ENCODE peak calls at places on chromosomes 16 and 17, in four cellular contexts. J is HepG2, P is SK-N-SH, V is GM12878. Z is an unnamed sample.

GRCh38 chr17:79027274-79027924 is 3.4 kb downstream of the C1QTNF1 start:
- DNase-seq in J (peak; percentile 94), P (peak; percentile 90), V (no peak), Z (peak; percentile 7)

GRCh38 chr17:59752446-59752845 is 45.0 kb downstream of the VMP1 start:
- DNase-seq in J (no peak), P (no peak), V (no peak), Z (no peak)

GRCh38 chr16:4410335-4411075 is 5.9 kb downstream of the CORO7 start:
- DNase-seq in J (no peak), P (peak; percentile 76), V (no peak), Z (no peak)

GRCh38 chr16:27107185-27107592 is 40.5 kb downstream of the C16orf82 start:
- DNase-seq in J (no peak), P (no peak), V (no peak), Z (no peak)

GRCh38 chr17:64190468-64190867 is 60.5 kb upstream of the ERN1 start:
- DNase-seq in J (no peak), P (peak; percentile 75), V (no peak), Z (no peak)

GRCh38 chr16:1968146-1968953 is 1.7 kb downstream of the RNF151 start:
- DNase-seq in J (no peak), P (no peak), V (no peak), Z (no peak)

GRCh38 chr17:65742433-65743312 is 181.2 kb upstream of the AXIN2 start:
- DNase-seq in J (peak; percentile 62), P (peak; percentile 14), V (no peak), Z (no peak)

GRCh38 chr17:66711403-66711802 is 123.5 kb upstream of the CACNG5 start:
- DNase-seq in J (no peak), P (no peak), V (no peak), Z (no peak)

GRCh38 chr17:1005361-1005946 is 8.5 kb downstream of the TIMM22 start:
- DNase-seq in J (no peak), P (peak; percentile 44), V (no peak), Z (no peak)

GRCh38 chr16:53091508-53092211 is 36.9 kb downstream of the CHD9 start:
- DNase-seq in J (no peak), P (peak; percentile 76), V (peak; percentile 72), Z (no peak)

GRCh38 chr17:7218166-7218565 is 1.5 kb downstream of the DLG4 start:
- DNase-seq in J (no peak), P (no peak), V (no peak), Z (no peak)

GRCh38 chr17:81928497-81929252 is 1.1 kb upstream of the MAFG start:
- DNase-seq in J (no peak), P (peak; percentile 80), V (no peak), Z (no peak)

GRCh38 chr16:30551781-30552180 is 6.4 kb downstream of the ZNF764 start:
- DNase-seq in J (no peak), P (no peak), V (no peak), Z (no peak)

GRCh38 chr16:17470871-17471744 is at the start of gene XYLT1:
- DNase-seq in J (no peak), P (peak; percentile 89), V (no peak), Z (no peak)

GRCh38 chr17:30922235-30922993 is 669 bp downstream of the ADAP2 start:
- DNase-seq in J (no peak), P (peak; percentile 67), V (no peak), Z (peak; percentile 42)

GRCh38 chr17:17754719-17755686 is 73.7 kb downstream of the RAI1 start:
- DNase-seq in J (no peak), P (no peak), V (no peak), Z (no peak)

GRCh38 chr17:31061678-31062077 is 33.1 kb upstream of the NF1 start:
- DNase-seq in J (no peak), P (no peak), V (no peak), Z (no peak)

GRCh38 chr16:83901101-83901500 is 2.2 kb downstream of the MLYCD start:
- DNase-seq in J (no peak), P (no peak), V (no peak), Z (no peak)

GRCh38 chr16:83899978-83900377 is 1.1 kb downstream of the MLYCD start:
- DNase-seq in J (peak; percentile 62), P (no peak), V (no peak), Z (no peak)

GRCh38 chr16:83900611-83901010 is 1.7 kb downstream of the MLYCD start:
- DNase-seq in J (no peak), P (no peak), V (no peak), Z (no peak)

GRCh38 chr16:83898463-83899271 is at the start of gene MLYCD:
- DNase-seq in J (peak; percentile 76), P (peak; percentile 98), V (no peak), Z (peak; percentile 95)

GRCh38 chr16:83899272-83899897 is 470 bp downstream of the MLYCD start:
- DNase-seq in J (no peak), P (peak; percentile 78), V (no peak), Z (peak; percentile 50)
- TF ChIP-seq TAF1 in J (peak; percentile 39), P (no peak), V (no peak), Z (no peak)

GRCh38 chr16:84245933-84246678 is 6.3 kb upstream of the KCNG4 start:
- DNase-seq in J (no peak), P (peak; percentile 47), V (no peak), Z (no peak)

GRCh38 chr16:84244728-84245127 is 4.9 kb upstream of the KCNG4 start:
- DNase-seq in J (no peak), P (no peak), V (no peak), Z (no peak)

GRCh38 chr16:84247341-84247740 is 7.5 kb upstream of the KCNG4 start:
- DNase-seq in J (no peak), P (no peak), V (no peak), Z (no peak)

GRCh38 chr16:84247844-84248243 is 8.0 kb upstream of the KCNG4 start:
- DNase-seq in J (no peak), P (no peak), V (no peak), Z (no peak)

GRCh38 chr16:84246679-84247077 is 6.9 kb upstream of the KCNG4 start:
- DNase-seq in J (no peak), P (no peak), V (no peak), Z (no peak)
- TF ChIP-seq TAF1 in J (no peak), P (no peak), V (no peak), Z (no peak)

DNA sequence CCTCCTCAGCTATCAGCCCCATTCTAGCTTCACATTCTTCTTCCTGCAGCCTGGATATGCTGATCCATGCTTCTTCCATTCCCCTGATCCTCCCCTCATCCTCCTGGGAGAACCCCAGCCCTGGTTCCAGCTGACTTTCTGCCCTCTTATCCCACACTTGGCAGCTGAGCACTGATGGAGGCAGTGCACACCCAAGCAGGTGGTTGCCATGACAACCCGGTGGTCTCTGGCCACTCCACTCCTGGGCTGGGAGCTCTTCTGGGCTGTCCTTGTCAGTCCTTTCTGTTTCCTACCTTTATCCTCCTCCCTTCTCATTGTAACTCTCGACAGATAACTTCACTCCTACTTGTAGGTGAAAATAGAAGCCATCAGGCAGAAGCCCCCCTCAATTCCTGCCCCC is 16.7 kb upstream of the TUBG2 start:
- DNase-seq in J (no peak), P (no peak), V (no peak), Z (no peak)
- TF ChIP-seq TAF1 in J (no peak), P (no peak), V (no peak), Z (no peak)

GRCh38 chr16:8469102-8469778 is 121.1 kb downstream of the TMEM114 start:
- DNase-seq in J (no peak), P (peak; percentile 21), V (no peak), Z (no peak)

GRCh38 chr16:8476824-8477223 is 113.5 kb downstream of the TMEM114 start:
- DNase-seq in J (no peak), P (no peak), V (no peak), Z (no peak)

DNA sequence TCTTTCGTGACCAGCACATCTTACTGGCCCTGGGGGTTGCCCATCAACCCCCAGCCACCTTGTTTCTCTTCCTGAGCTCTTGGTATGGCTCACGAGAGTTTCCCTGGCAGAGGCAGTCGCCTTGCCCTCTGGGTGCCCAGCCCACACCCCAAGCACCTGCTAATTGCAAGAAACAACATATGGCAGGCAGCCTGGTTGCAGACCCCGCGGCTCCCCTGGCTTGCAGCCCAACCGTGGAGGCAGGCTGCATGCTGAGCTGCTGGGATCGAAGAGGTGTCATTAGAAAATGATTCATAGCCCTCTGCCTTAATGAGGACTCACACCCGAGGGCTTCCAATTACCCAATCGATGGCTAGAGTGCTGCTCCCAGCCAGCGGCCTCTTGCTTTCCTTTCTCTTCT is 115.7 kb downstream of the TMEM114 start:
- DNase-seq in J (no peak), P (peak; percentile 51), V (no peak), Z (no peak)
- TF ChIP-seq TAF1 in J (no peak), P (no peak), V (no peak), Z (no peak)

DNA sequence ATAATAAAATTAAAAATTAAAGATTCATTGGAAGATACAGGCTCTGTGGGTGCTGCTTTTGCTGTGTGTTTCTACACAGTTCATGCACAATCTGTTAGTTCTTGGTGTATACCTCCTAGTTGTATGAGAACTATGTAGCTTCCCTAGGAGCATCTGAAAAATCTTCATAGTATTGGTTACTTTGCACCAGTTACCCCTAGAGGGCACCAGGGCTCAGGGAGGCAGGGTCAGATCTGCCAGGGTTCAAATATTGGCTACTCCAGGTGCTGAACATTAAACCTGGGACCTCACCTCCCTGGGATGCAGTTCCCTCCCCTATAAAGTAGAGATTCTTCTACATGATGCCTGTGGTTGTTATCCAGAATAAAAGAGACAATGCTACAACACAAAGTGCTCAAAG is 583.0 kb upstream of the CDH11 start:
- DNase-seq in J (no peak), P (no peak), V (no peak), Z (no peak)
- TF ChIP-seq TAF1 in J (no peak), P (no peak), V (no peak), Z (no peak)

DNA sequence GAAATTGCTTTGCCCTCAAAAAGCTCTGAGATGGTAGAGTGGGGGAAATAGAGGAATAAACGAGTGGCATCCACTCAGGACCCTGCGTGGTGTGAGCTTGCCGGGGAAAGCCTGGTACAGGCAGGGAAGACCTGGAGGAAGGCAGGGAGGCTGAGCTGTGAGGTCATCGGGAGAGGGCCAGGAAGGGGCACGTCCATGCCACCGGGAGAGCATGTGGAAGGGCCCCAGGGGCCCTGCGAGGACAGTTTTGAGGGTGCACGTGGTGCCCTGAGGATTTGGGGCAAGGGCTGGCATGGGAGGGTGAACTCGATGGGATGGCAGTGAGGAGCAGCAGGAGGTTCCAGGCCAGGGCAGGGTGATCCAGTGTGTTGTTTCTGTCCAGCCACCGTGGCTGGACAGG is 56.3 kb upstream of the CBFA2T3 start:
- DNase-seq in J (no peak), P (no peak), V (no peak), Z (no peak)
- TF ChIP-seq TAF1 in J (no peak), P (no peak), V (no peak), Z (no peak)